ENCODE peak calls at places on chromosome 22, in four cellular contexts. One of them, this sample, is unnamed.

GRCh38 chr22:17264321-17265052 is 45.3 kb upstream of the ADA2 start:
- DNase-seq in AG09309: no peak
- DNase-seq in tibial artery: no peak
- DNase-seq in AG04450: no peak
- DNase-seq in this sample: peak

GRCh38 chr22:26751217-26751616 is 93.8 kb downstream of the MIAT start:
- DNase-seq in AG09309: no peak
- DNase-seq in tibial artery: no peak
- DNase-seq in AG04450: no peak
- DNase-seq in this sample: no peak

GRCh38 chr22:46842606-46843005 is 80.2 kb downstream of the TBC1D22A start:
- DNase-seq in AG09309: no peak
- DNase-seq in tibial artery: no peak
- DNase-seq in AG04450: no peak
- DNase-seq in this sample: no peak

GRCh38 chr22:17569971-17570511 is 6.7 kb downstream of the SLC25A18 start:
- DNase-seq in AG09309: no peak
- DNase-seq in tibial artery: no peak
- DNase-seq in AG04450: no peak
- DNase-seq in this sample: no peak

GRCh38 chr22:22025320-22026156 is 43.0 kb upstream of the TOP3B start:
- DNase-seq in AG09309: no peak
- DNase-seq in tibial artery: no peak
- DNase-seq in AG04450: no peak
- DNase-seq in this sample: no peak

GRCh38 chr22:41551882-41552582 is 7.8 kb upstream of the POLR3H start:
- DNase-seq in AG09309: no peak
- DNase-seq in tibial artery: no peak
- DNase-seq in AG04450: no peak
- DNase-seq in this sample: no peak

GRCh38 chr22:46366801-46367706 is 31.5 kb downstream of the TRMU start:
- DNase-seq in AG09309: no peak
- DNase-seq in tibial artery: no peak
- DNase-seq in AG04450: no peak
- DNase-seq in this sample: no peak

GRCh38 chr22:28111501-28111900 is 192.4 kb upstream of the PITPNB start:
- DNase-seq in AG09309: peak
- DNase-seq in tibial artery: no peak
- DNase-seq in AG04450: no peak
- DNase-seq in this sample: no peak

GRCh38 chr22:41833369-41834004 is 582 bp downstream of the SREBF2 start:
- DNase-seq in AG09309: no peak
- DNase-seq in tibial artery: peak
- DNase-seq in AG04450: no peak
- DNase-seq in this sample: no peak

GRCh38 chr22:24997023-24997422 is 44.5 kb downstream of the KIAA1671 start:
- DNase-seq in AG09309: no peak
- DNase-seq in tibial artery: no peak
- DNase-seq in AG04450: no peak
- DNase-seq in this sample: no peak

GRCh38 chr22:26748845-26749244 is 91.5 kb downstream of the MIAT start:
- DNase-seq in AG09309: no peak
- DNase-seq in tibial artery: no peak
- DNase-seq in AG04450: no peak
- DNase-seq in this sample: no peak

GRCh38 chr22:49760630-49761571 is 66.8 kb downstream of the BRD1 start:
- DNase-seq in AG09309: no peak
- DNase-seq in tibial artery: peak
- DNase-seq in AG04450: no peak
- DNase-seq in this sample: no peak

GRCh38 chr22:50189184-50189848 is 3.6 kb downstream of the TRABD start:
- DNase-seq in AG09309: no peak
- DNase-seq in tibial artery: no peak
- DNase-seq in AG04450: no peak
- DNase-seq in this sample: no peak

GRCh38 chr22:38081636-38081940 is 2.4 kb downstream of the SLC16A8 start:
- DNase-seq in AG09309: no peak
- DNase-seq in tibial artery: no peak
- DNase-seq in AG04450: no peak
- DNase-seq in this sample: no peak

GRCh38 chr22:50302564-50302963 is 4.9 kb downstream of the PLXNB2 start:
- DNase-seq in AG09309: no peak
- DNase-seq in tibial artery: no peak
- DNase-seq in AG04450: no peak
- DNase-seq in this sample: no peak

GRCh38 chr22:26585104-26585790 is 4.7 kb downstream of the TPST2 start:
- DNase-seq in AG09309: peak
- DNase-seq in tibial artery: peak
- DNase-seq in AG04450: no peak
- DNase-seq in this sample: no peak

GRCh38 chr22:18057568-18058209 is 20.1 kb upstream of the PEX26 start:
- DNase-seq in AG09309: peak
- DNase-seq in tibial artery: peak
- DNase-seq in AG04450: peak
- DNase-seq in this sample: peak

GRCh38 chr22:26322179-26322905 is 106.7 kb upstream of the ASPHD2 start:
- DNase-seq in AG09309: peak
- DNase-seq in tibial artery: no peak
- DNase-seq in AG04450: peak
- DNase-seq in this sample: peak

GRCh38 chr22:40401532-40401931 is 31.1 kb downstream of the SGSM3 start:
- DNase-seq in AG09309: no peak
- DNase-seq in tibial artery: no peak
- DNase-seq in AG04450: no peak
- DNase-seq in this sample: no peak

GRCh38 chr22:38180841-38181452 is 683 bp downstream of the PLA2G6 start:
- DNase-seq in AG09309: no peak
- DNase-seq in tibial artery: peak
- DNase-seq in AG04450: no peak
- DNase-seq in this sample: no peak

GRCh38 chr22:40966683-40967082 is 15.5 kb downstream of the RBX1 start:
- DNase-seq in AG09309: no peak
- DNase-seq in tibial artery: no peak
- DNase-seq in AG04450: no peak
- DNase-seq in this sample: no peak

GRCh38 chr22:30309981-30310672 is 16.6 kb downstream of the TBC1D10A start:
- DNase-seq in AG09309: no peak
- DNase-seq in tibial artery: peak
- DNase-seq in AG04450: no peak
- DNase-seq in this sample: no peak

GRCh38 chr22:49777569-49778250 is 50.0 kb downstream of the BRD1 start:
- DNase-seq in AG09309: no peak
- DNase-seq in tibial artery: no peak
- DNase-seq in AG04450: no peak
- DNase-seq in this sample: no peak

GRCh38 chr22:42287174-42287890 is 16.9 kb upstream of the TCF20 start:
- DNase-seq in AG09309: no peak
- DNase-seq in tibial artery: no peak
- DNase-seq in AG04450: no peak
- DNase-seq in this sample: no peak

GRCh38 chr22:45785458-45785857 is 113.8 kb downstream of the ATXN10 start:
- DNase-seq in AG09309: no peak
- DNase-seq in tibial artery: no peak
- DNase-seq in AG04450: no peak
- DNase-seq in this sample: no peak

DNA sequence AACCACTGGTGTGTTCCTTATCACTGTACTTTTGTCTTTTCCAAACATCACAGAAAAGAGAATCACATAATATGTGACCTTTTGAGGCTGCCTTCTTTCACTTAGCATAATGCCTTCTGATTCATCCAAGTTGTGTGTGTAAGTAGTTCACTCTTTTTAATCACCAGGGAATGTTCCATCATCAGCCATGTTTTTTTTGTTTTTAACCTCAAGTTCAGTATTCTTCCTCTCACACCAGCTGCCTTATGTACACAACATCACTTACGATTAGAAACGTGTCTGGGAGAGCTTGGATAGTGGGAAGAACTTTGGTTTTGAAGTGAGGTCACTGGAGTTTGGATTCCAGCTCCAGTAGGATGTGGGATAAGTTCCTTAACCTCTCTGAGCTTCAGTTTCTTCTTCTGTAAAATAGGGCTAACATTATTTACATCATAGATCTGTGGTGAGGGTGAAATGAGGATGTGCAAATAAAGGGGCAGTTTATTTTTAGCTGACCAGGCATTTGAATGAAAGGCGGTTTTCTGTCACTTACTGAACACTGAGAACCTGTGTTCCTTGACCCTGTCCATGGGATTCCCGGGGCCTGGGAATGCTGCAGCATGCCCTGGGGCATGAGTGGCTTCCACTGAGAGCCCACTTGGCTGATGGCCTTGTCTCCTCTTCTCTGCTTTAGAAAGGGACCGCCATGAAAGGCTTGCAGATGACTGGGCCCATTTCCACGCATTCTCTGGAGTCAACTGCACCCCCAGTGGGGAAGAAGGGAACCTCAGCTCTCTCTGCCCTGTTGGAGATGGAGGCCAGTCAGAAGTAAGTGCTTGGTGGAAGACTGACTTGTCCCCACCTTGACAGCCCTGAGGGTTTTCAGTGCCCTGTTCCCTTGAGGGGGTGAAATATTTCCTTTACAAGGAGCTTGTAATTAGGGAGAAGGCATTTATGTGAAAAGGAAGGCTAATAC is 92.6 kb downstream of the DEPDC5 start:
- DNase-seq in AG09309: no peak
- DNase-seq in tibial artery: no peak
- DNase-seq in AG04450: peak
- DNase-seq in this sample: no peak
- TF ChIP-seq CTCF in AG09309: peak
- TF ChIP-seq CTCF in tibial artery: no peak
- TF ChIP-seq CTCF in AG04450: peak
- TF ChIP-seq CTCF in this sample: peak

DNA sequence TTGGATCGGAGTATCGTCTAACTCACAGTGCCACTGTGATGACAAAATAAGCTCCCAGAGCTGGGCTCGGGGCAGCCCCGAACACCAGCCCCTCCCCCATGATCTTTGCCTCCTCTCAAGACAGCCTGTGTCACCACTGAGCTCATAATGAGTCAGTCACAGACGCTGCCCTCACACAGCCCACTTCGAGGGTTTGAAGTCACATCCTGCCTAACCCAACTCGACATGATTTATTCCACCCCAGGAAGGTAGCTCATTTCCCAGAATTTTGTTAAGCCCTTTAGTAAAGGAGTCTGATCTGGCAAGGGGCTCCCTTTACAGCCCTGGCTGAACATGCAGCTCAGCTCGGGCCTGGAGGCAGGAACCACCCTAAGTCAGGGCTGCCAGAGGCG is 22.8 kb downstream of the MYH9 start:
- DNase-seq in AG09309: peak
- DNase-seq in tibial artery: peak
- DNase-seq in AG04450: peak
- DNase-seq in this sample: peak
- H3K4me3 ChIP-seq in AG09309: no peak
- H3K4me3 ChIP-seq in tibial artery: peak
- H3K4me3 ChIP-seq in AG04450: no peak
- H3K4me3 ChIP-seq in this sample: no peak

GRCh38 chr22:29307658-29308147 is 1.3 kb downstream of the GAS2L1 start:
- DNase-seq in AG09309: no peak
- DNase-seq in tibial artery: peak
- DNase-seq in AG04450: no peak
- DNase-seq in this sample: no peak

GRCh38 chr22:29305836-29306174 is 645 bp upstream of the GAS2L1 start:
- DNase-seq in AG09309: no peak
- DNase-seq in tibial artery: no peak
- DNase-seq in AG04450: no peak
- DNase-seq in this sample: no peak

GRCh38 chr22:29308148-29308790 is 1.8 kb downstream of the GAS2L1 start:
- DNase-seq in AG09309: no peak
- DNase-seq in tibial artery: peak
- DNase-seq in AG04450: no peak
- DNase-seq in this sample: no peak

GRCh38 chr22:29306175-29306829 is at the start of gene GAS2L1:
- DNase-seq in AG09309: peak
- DNase-seq in tibial artery: peak
- DNase-seq in AG04450: peak
- DNase-seq in this sample: peak

DNA sequence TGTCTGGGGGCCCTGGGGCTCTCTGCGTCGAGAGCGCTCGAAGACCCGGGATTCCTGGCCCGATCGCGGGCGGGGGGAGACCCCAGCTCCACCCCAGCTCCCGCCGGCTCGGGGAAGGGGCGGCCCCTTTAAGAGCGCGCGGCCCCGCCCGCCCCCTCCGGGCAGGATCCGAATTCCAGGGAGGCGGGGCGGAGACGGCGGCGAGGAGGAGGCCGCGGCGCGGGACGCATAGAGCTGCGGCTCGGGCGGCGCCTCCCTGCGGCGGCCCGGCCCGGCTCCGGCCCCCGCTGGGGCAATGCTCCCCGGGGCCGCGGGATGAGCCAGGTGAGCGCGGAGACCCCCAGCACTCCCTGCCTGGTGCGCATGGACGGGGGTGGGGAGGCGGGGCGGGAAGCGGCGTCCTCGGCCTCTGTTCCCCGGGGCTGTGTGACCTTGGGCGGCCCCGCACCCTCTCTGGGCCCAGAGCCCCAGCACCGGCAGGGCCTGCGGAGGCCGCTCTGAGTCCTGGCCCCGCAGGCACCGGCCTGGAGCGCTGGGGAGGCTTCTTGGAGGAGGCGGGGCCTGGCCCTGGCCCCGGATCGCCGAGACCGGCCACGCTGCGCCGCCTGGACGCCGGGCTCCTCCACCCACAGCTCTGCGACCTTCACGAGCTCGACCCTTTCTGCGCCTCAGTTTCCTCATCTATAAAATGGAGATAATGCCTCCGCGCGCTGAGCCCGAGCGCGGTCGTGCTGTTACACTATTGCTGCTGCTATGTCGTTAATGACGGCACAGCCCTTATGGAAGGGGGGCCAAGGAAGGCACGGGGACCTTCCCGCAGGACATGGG is 594 bp downstream of the GAS2L1 start:
- DNase-seq in AG09309: peak
- DNase-seq in tibial artery: peak
- DNase-seq in AG04450: no peak
- DNase-seq in this sample: no peak
- TF ChIP-seq CTCF in AG09309: no peak
- TF ChIP-seq CTCF in tibial artery: peak
- TF ChIP-seq CTCF in AG04450: no peak
- TF ChIP-seq CTCF in this sample: no peak

GRCh38 chr22:20205964-20206708 is 55.3 kb upstream of the CCDC188 start:
- DNase-seq in AG09309: no peak
- DNase-seq in tibial artery: no peak
- DNase-seq in AG04450: peak
- DNase-seq in this sample: peak
- H3K4me3 ChIP-seq in AG09309: no peak
- H3K4me3 ChIP-seq in tibial artery: peak
- H3K4me3 ChIP-seq in AG04450: peak
- H3K4me3 ChIP-seq in this sample: peak